ENCODE peak calls at places on chromosomes 7 and 10, in five cellular contexts. F, Z, H, Q and E are unnamed samples.
A peak's percentile ranks its signal among the peaks of the same experiment; 100 is the strongest.

GRCh38 chr7:105989686-105990085 is 26.6 kb downstream of the CDHR3 start:
- DNase-seq in Q (no peak), F (no peak), H (no peak), Z (no peak), E (no peak)

GRCh38 chr7:5183155-5183554 is 6.9 kb upstream of the WIPI2 start:
- DNase-seq in H (no peak), F (no peak), Q (no peak), Z (no peak), E (peak; percentile 67)

GRCh38 chr10:23448323-23448722 is 9.4 kb downstream of the OTUD1 start:
- DNase-seq in Q (no peak), F (no peak), Z (no peak), H (no peak), E (no peak)

GRCh38 chr10:131831561-131831960 is 69.2 kb upstream of the PPP2R2D start:
- DNase-seq in F (no peak), Q (no peak), Z (peak; percentile 16), H (no peak), E (no peak)

GRCh38 chr7:40811666-40812065 is 676.9 kb downstream of the SUGCT start:
- DNase-seq in F (no peak), Q (no peak), Z (no peak), H (no peak), E (no peak)

GRCh38 chr7:140501941-140502340 is 22.6 kb upstream of the MKRN1 start:
- DNase-seq in H (no peak), Z (no peak), F (no peak), Q (no peak), E (no peak)

GRCh38 chr7:31074403-31074802 is 22.3 kb downstream of the ADCYAP1R1 start:
- DNase-seq in H (peak; percentile 68), Q (no peak), Z (peak; percentile 75), F (no peak), E (no peak)

GRCh38 chr7:105136221-105136620 is 122.2 kb downstream of the KMT2E start:
- DNase-seq in Z (no peak), Q (peak; percentile 22), F (no peak), H (no peak), E (no peak)

GRCh38 chr7:101333912-101334311 is 12.3 kb upstream of the IFT22 start:
- DNase-seq in Q (no peak), Z (no peak), H (no peak), F (no peak), E (no peak)

GRCh38 chr10:114075093-114075492 is 31.4 kb downstream of the ADRB1 start:
- DNase-seq in H (no peak), Q (no peak), Z (no peak), F (no peak), E (no peak)

GRCh38 chr7:130904031-130904757 is 170.2 kb upstream of the KLF14 start:
- DNase-seq in F (peak; percentile 88), Q (peak; percentile 96), Z (no peak), H (no peak), E (peak; percentile 91)

GRCh38 chr10:132532784-132533560 is 4.6 kb upstream of the INPP5A start:
- DNase-seq in F (no peak), Q (peak; percentile 73), Z (no peak), H (no peak), E (peak; percentile 40)

GRCh38 chr10:132146941-132147915 is 39.5 kb upstream of the DPYSL4 start:
- DNase-seq in H (peak; percentile 5), Q (no peak), Z (no peak), F (no peak), E (no peak)

GRCh38 chr10:126455036-126455765 is 66.9 kb upstream of the ADAM12 start:
- DNase-seq in Z (no peak), Q (no peak), F (no peak), H (no peak), E (no peak)

GRCh38 chr7:157072361-157072760 is 61.9 kb upstream of the MNX1 start:
- DNase-seq in F (no peak), Q (no peak), H (no peak), Z (no peak), E (no peak)

GRCh38 chr10:1410469-1411395 is 326.6 kb downstream of the ADARB2 start:
- DNase-seq in F (peak; percentile 82), Q (no peak), H (no peak), Z (no peak), E (no peak)

GRCh38 chr10:70682920-70683600 is 10.8 kb downstream of the ADAMTS14 start:
- DNase-seq in F (no peak), Q (no peak), Z (no peak), H (no peak), E (no peak)

GRCh38 chr7:32616625-32617024 is 121.3 kb downstream of the AVL9 start:
- DNase-seq in F (no peak), Z (peak; percentile 54), H (peak; percentile 53), Q (peak; percentile 18), E (peak; percentile 70)

GRCh38 chr7:36036590-36036989 is 116.5 kb upstream of the EEPD1 start:
- DNase-seq in Q (no peak), Z (no peak), F (no peak), H (no peak), E (no peak)

GRCh38 chr7:43625977-43626376 is 43.1 kb downstream of the STK17A start:
- DNase-seq in Z (no peak), H (no peak), Q (no peak), F (no peak), E (no peak)

GRCh38 chr10:29735628-29736324 is 101.0 kb upstream of the SVIL start:
- DNase-seq in F (no peak), Z (peak; percentile 84), Q (peak; percentile 50), H (peak; percentile 86), E (peak; percentile 52)
- H3K27ac ChIP-seq in F (peak overlapping the region; percentile 99), Z (peak overlapping the region; percentile 97), Q (peak overlapping the region; percentile 75), H (peak overlapping the region; percentile 98), E (peak overlapping the region; percentile 85)

GRCh38 chr7:74725840-74726239 is 48.0 kb upstream of the NCF1 start:
- DNase-seq in Z (no peak), Q (no peak), F (no peak), H (no peak), E (no peak)
- H3K27ac ChIP-seq in Z (no peak overlapping the region), Q (peak overlapping the region; percentile 19), F (no peak overlapping the region), H (peak overlapping the region; percentile 67), E (no peak overlapping the region)

GRCh38 chr7:99010281-99010680 is 131.9 kb downstream of the TRRAP start:
- DNase-seq in Q (no peak), F (no peak), H (no peak), Z (no peak), E (no peak)
- H3K27ac ChIP-seq in Q (no peak overlapping the region), F (no peak overlapping the region), H (no peak overlapping the region), Z (no peak overlapping the region), E (no peak overlapping the region)

DNA sequence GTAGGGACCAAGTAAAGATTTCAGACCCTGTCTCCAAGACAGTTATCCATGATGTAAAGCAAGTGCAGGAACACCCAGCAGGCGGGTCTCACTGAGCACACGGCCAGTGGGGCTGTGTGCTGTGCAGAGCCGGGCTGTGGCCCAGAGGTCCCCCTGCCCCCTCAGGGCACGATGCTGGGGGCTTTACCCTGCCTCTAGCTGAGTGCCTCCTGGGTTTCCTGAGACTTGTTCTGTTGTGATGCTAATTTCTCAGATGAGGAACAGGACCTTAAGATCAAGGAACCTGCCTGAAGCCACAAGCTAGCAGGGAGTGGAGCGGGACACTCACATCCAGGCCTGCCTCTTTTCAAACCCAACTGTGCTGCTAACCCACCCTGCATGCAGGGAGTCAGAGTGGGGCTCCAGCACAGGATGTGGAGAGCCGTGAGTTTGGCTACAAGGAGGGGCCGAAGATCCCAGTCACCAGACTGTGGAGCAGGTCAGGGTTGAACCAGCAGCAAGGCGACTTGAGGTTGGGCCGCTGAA is 76.1 kb upstream of the LYZL2 start:
- DNase-seq in Z (no peak), F (no peak), Q (no peak), H (no peak), E (no peak)
- H3K27ac ChIP-seq in Z (no peak overlapping the region), F (no peak overlapping the region), Q (no peak overlapping the region), H (no peak overlapping the region), E (no peak overlapping the region)

GRCh38 chr7:25754333-25754732 is 397.7 kb upstream of the NFE2L3 start:
- DNase-seq in Z (peak; percentile 86), H (peak; percentile 39), Q (no peak), F (no peak), E (no peak)
- H3K27ac ChIP-seq in Z (peak overlapping the region; percentile 89), H (peak overlapping the region; percentile 86), Q (no peak overlapping the region), F (no peak overlapping the region), E (no peak overlapping the region)

DNA sequence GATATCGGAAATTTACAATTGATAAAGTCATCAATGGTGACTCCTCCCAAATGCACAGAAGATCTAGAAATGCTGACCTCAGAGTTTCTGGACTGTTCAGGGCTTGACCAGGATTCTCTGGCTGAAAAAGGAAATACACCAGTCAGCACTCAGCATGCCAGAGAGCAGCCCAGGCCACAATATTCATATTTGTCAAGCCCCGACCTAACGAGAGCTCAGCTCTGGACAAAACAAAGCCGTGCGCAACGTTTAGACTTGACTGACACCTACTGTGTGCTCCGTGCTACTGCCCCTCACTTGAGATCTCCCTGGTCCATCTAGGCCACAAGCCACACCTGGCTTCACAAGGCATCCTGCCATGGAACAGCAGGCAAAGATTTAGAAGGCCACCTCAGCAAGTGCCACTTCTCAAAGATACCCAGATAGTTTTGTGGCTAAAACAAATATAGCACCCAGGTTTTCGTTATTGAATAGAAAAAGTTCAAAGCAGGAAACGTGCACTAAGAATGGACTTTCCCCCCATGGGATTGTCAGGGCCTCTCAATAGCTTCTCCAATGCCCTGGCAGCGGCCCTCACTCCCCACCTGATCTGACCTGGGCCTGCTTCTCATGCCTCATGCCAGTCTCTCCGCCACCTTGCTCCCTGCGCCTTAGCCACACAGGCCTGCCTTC is 218.3 kb downstream of the FAM107B start:
- DNase-seq in F (no peak), Q (no peak), Z (no peak), H (no peak), E (no peak)
- H3K27ac ChIP-seq in F (no peak overlapping the region), Q (no peak overlapping the region), Z (no peak overlapping the region), H (no peak overlapping the region), E (no peak overlapping the region)

GRCh38 chr10:125034671-125035070 is 92.7 kb downstream of the ZRANB1 start:
- DNase-seq in Z (no peak), F (no peak), Q (no peak), H (no peak), E (no peak)

GRCh38 chr10:125033146-125033924 is 91.4 kb downstream of the ZRANB1 start:
- DNase-seq in Z (no peak), Q (no peak), H (no peak), F (no peak), E (no peak)

GRCh38 chr10:125035136-125035535 is 93.2 kb downstream of the ZRANB1 start:
- DNase-seq in F (no peak), H (no peak), Q (no peak), Z (no peak), E (peak; percentile 75)

GRCh38 chr10:125037145-125037544 is 95.2 kb downstream of the ZRANB1 start:
- DNase-seq in Z (no peak), H (no peak), Q (no peak), F (no peak), E (peak; percentile 60)

GRCh38 chr10:125035588-125036298 is 93.8 kb downstream of the ZRANB1 start:
- DNase-seq in F (no peak), H (no peak), Z (no peak), Q (no peak), E (no peak)
- H3K27ac ChIP-seq in F (peak overlapping the region; percentile 56), H (peak overlapping the region; percentile 5), Z (peak overlapping the region; percentile 58), Q (no peak overlapping the region), E (peak overlapping the region; percentile 87)

GRCh38 chr7:135664046-135664589 is 1.8 kb downstream of the STMP1 start:
- DNase-seq in F (no peak), Z (no peak), Q (no peak), H (no peak), E (no peak)
- H3K27ac ChIP-seq in F (no peak overlapping the region), Z (peak overlapping the region; percentile 28), Q (no peak overlapping the region), H (peak overlapping the region; percentile 98), E (peak overlapping the region; percentile 97)